ENCODE peak calls at places on chromosome 14, in nine cellular contexts. M is SJCRH30, W is kidney epithelial cell, A is brain microvascular endothelial cell, H is neural progenitor cell, T is pancreas, E is fibroblast of mammary gland, Z is AG10803, X is retinal pigment epithelial cell. N is an unnamed sample.

GRCh38 chr14:58646479-58646878 is 8.7 kb downstream of the DACT1 start:
- DNase-seq in M (no peak), H (no peak), W (no peak), T (no peak), A (no peak), Z (no peak), E (no peak), X (no peak), N (no peak)

GRCh38 chr14:32434180-32434579 is 105.1 kb downstream of the AKAP6 start:
- DNase-seq in M (no peak), T (no peak), X (no peak), A (no peak), W (no peak), Z (no peak), E (no peak), H (no peak), N (no peak)

GRCh38 chr14:90511252-90511651 is 114.4 kb downstream of the CALM1 start:
- DNase-seq in T (no peak), A (no peak), M (no peak), X (no peak), H (no peak), W (no peak), E (no peak), Z (no peak), N (no peak)

GRCh38 chr14:30874999-30875787 is 834 bp downstream of the COCH start:
- DNase-seq in X (no peak), E (no peak), Z (no peak), M (no peak), H (peak; percentile 50), A (no peak), W (no peak), T (peak; percentile 20), N (no peak)

GRCh38 chr14:66651536-66652220 is 143.7 kb downstream of the GPHN start:
- DNase-seq in H (no peak), Z (no peak), T (no peak), W (no peak), X (no peak), M (no peak), E (no peak), A (no peak), N (no peak)

GRCh38 chr14:72864712-72865365 is 29.1 kb downstream of the DPF3 start:
- DNase-seq in T (no peak), W (no peak), H (no peak), A (peak; percentile 27), Z (no peak), X (no peak), M (no peak), E (no peak), N (no peak)

GRCh38 chr14:35317820-35318219 is 25.6 kb downstream of the PSMA6 start:
- DNase-seq in E (no peak), X (no peak), H (no peak), M (no peak), Z (no peak), W (no peak), T (no peak), A (no peak), N (no peak)

GRCh38 chr14:90053044-90053443 is 8.8 kb upstream of the KCNK13 start:
- DNase-seq in A (no peak), M (no peak), Z (peak; percentile 27), X (no peak), H (no peak), W (no peak), T (no peak), E (no peak), N (no peak)

GRCh38 chr14:87883750-87884149 is 109.2 kb downstream of the GALC start:
- DNase-seq in W (no peak), H (no peak), M (no peak), X (no peak), A (no peak), E (no peak), T (no peak), Z (peak; percentile 35), N (no peak)

GRCh38 chr14:56821807-56822615 is 11.7 kb upstream of the OTX2 start:
- DNase-seq in X (no peak), Z (no peak), A (no peak), E (no peak), W (no peak), H (no peak), T (no peak), M (no peak), N (no peak)

GRCh38 chr14:39113685-39114072 is 444 bp upstream of the GEMIN2 start:
- DNase-seq in Z (no peak), H (no peak), X (no peak), M (no peak), W (no peak), A (no peak), T (no peak), E (no peak), N (no peak)

GRCh38 chr14:91872011-91872476 is 4.7 kb upstream of the TC2N start:
- DNase-seq in M (no peak), H (no peak), X (no peak), E (peak; percentile 78), W (no peak), Z (no peak), T (peak; percentile 82), A (no peak), N (no peak)

GRCh38 chr14:96949594-96949993 is 152.4 kb downstream of the VRK1 start:
- DNase-seq in Z (no peak), E (no peak), T (no peak), M (no peak), A (no peak), W (no peak), X (no peak), H (no peak), N (no peak)

GRCh38 chr14:59826150-59826549 is 44.4 kb downstream of the RTN1 start:
- DNase-seq in M (no peak), X (no peak), E (no peak), A (no peak), H (no peak), T (no peak), W (no peak), Z (no peak), N (no peak)

GRCh38 chr14:51095854-51096823 is 1.2 kb upstream of the TRIM9 start:
- DNase-seq in M (peak; percentile 44), X (peak; percentile 66), Z (peak; percentile 28), E (peak; percentile 83), T (no peak), H (peak; percentile 17), A (peak; percentile 54), W (peak; percentile 54), N (peak; percentile 76)

GRCh38 chr14:66401447-66402095 is 84.6 kb upstream of the CCDC196 start:
- DNase-seq in T (peak; percentile 29), E (peak; percentile 16), A (peak; percentile 1), X (no peak), Z (no peak), W (no peak), M (peak; percentile 26), H (peak; percentile 17), N (no peak)

GRCh38 chr14:93114713-93115068 is 1.0 kb downstream of the ITPK1 start:
- DNase-seq in A (no peak), X (no peak), T (no peak), E (no peak), Z (no peak), W (no peak), H (peak; percentile 42), M (no peak), N (no peak)

GRCh38 chr14:69247691-69248440 is 12.1 kb upstream of the GALNT16 start:
- DNase-seq in E (peak; percentile 96), H (no peak), A (no peak), X (no peak), M (no peak), Z (peak; percentile 98), T (no peak), W (no peak), N (no peak)
- H3K4me3 ChIP-seq in E (no peak overlapping the region), H (no peak overlapping the region), A (no peak overlapping the region), X (no peak overlapping the region), M (no peak overlapping the region), Z (no peak overlapping the region), T (no peak overlapping the region), W (no peak overlapping the region), N (no peak overlapping the region)

GRCh38 chr14:104682107-104682593 is 7.3 kb upstream of the INF2 start:
- DNase-seq in T (peak; percentile 15), M (peak; percentile 87), E (no peak), X (no peak), A (no peak), H (peak; percentile 72), W (no peak), Z (no peak), N (no peak)
- H3K4me3 ChIP-seq in T (no peak overlapping the region), M (peak overlapping the region; percentile 39), E (peak overlapping the region; percentile 29), X (peak overlapping the region; percentile 46), A (peak overlapping the region; percentile 42), H (peak overlapping the region; percentile 17), W (peak overlapping the region; percentile 17), Z (peak overlapping the region; percentile 50), N (peak overlapping the region; percentile 44)

GRCh38 chr14:74255281-74255680 is 16.0 kb downstream of the VSX2 start:
- DNase-seq in H (no peak), E (no peak), M (no peak), A (no peak), W (no peak), Z (no peak), T (no peak), X (no peak), N (no peak)

GRCh38 chr14:74248036-74248435 is 8.8 kb downstream of the VSX2 start:
- DNase-seq in E (no peak), H (no peak), T (no peak), M (no peak), W (no peak), Z (no peak), X (no peak), A (no peak), N (no peak)

GRCh38 chr14:74246561-74246960 is 7.3 kb downstream of the VSX2 start:
- DNase-seq in A (no peak), E (no peak), Z (no peak), T (no peak), X (no peak), W (no peak), H (peak; percentile 45), M (no peak), N (no peak)

GRCh38 chr14:74249433-74250375 is 10.5 kb downstream of the VSX2 start:
- DNase-seq in A (no peak), M (peak; percentile 50), H (no peak), T (no peak), X (no peak), Z (no peak), W (no peak), E (no peak), N (no peak)

DNA sequence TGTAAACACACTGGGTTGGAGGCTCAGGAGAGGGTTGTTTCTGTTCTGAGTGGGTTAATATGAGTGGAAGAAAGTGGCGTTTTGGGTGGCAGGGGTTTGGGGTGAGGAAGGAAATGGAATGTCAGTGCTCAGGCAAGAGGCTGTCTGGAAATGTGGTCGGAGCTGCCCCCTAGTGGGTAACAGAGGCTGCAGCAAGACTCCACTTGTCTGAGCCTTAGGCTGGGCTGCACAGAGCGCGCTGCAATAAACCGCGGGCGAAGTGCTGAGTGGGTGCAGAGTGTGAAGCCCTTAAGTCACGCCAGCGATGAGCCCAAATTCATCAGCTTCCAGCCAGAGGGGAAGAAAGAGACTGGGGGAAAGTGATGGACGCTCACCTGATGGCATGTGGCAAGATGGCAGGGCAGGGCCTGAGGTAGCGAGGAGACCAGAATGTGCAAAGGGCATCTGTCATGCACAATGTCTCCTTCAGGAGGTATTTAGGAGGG is 12.3 kb downstream of the VSX2 start:
- DNase-seq in T (peak; percentile 74), A (peak; percentile 63), X (peak; percentile 10), Z (peak; percentile 77), M (peak; percentile 89), W (peak; percentile 28), H (peak; percentile 86), E (peak; percentile 76), N (peak; percentile 20)
- H3K4me3 ChIP-seq in T (no peak overlapping the region), A (peak overlapping the region; percentile 34), X (no peak overlapping the region), Z (peak overlapping the region; percentile 58), M (peak overlapping the region; percentile 42), W (no peak overlapping the region), H (no peak overlapping the region), E (peak overlapping the region; percentile 41), N (peak overlapping the region; percentile 60)

GRCh38 chr14:77032854-77033621 is 4.5 kb upstream of the IRF2BPL start:
- DNase-seq in T (peak; percentile 93), Z (peak; percentile 100), A (peak; percentile 91), H (peak; percentile 92), X (peak; percentile 97), M (peak; percentile 97), E (peak; percentile 99), W (peak; percentile 94), N (peak; percentile 95)
- H3K4me3 ChIP-seq in T (no peak overlapping the region), Z (peak overlapping the region; percentile 63), A (peak overlapping the region; percentile 61), H (peak overlapping the region; percentile 53), X (peak overlapping the region; percentile 60), M (peak overlapping the region; percentile 48), E (peak overlapping the region; percentile 62), W (peak overlapping the region; percentile 51), N (peak overlapping the region; percentile 63)

N was measured in epithelial cell of proximal tubule.